ENCODE peak calls at places on chromosomes 1 and 21, in seven cellular contexts. Q, Z, C, R, G, D and M are unnamed samples.
A peak's percentile ranks its signal among the peaks of the same experiment; 100 is the strongest.

GRCh38 chr1:17170571-17170970 is 34.4 kb upstream of the PADI1 start:
- DNase-seq in Q (no peak), Z (no peak), C (no peak), R (no peak), D (no peak), G (no peak), M (no peak)

GRCh38 chr1:26724938-26725337 is 29.1 kb downstream of the ARID1A start:
- DNase-seq in R (no peak), Q (no peak), C (no peak), Z (no peak), G (no peak), D (no peak), M (no peak)

GRCh38 chr1:20426923-20427322 is 59.1 kb downstream of the CAMK2N1 start:
- DNase-seq in Z (no peak), C (no peak), D (peak; percentile 8), G (no peak), R (no peak), Q (no peak), M (no peak)

GRCh38 chr21:38460171-38460742 is 38.0 kb downstream of the ERG start:
- DNase-seq in G (no peak), Z (no peak), R (no peak), D (no peak), Q (no peak), C (no peak), M (no peak)

GRCh38 chr1:146029097-146029496 is 7.6 kb upstream of the HJV start:
- DNase-seq in G (no peak), Z (no peak), C (no peak), Q (no peak), R (no peak), D (no peak), M (no peak)

GRCh38 chr1:172818841-172819527 is 160.1 kb downstream of the FASLG start:
- DNase-seq in G (no peak), C (peak; percentile 99), R (no peak), Q (no peak), Z (no peak), D (no peak), M (no peak)

GRCh38 chr1:61278966-61279365 is 196.6 kb downstream of the NFIA start:
- DNase-seq in Z (no peak), C (no peak), Q (no peak), R (no peak), D (no peak), G (no peak), M (no peak)

GRCh38 chr1:214660900-214661299 is 57.9 kb downstream of the CENPF start:
- DNase-seq in Z (no peak), G (no peak), D (peak; percentile 6), R (no peak), Q (no peak), C (no peak), M (peak; percentile 84)

GRCh38 chr1:156423422-156424352 is 54.7 kb downstream of the RHBG start:
- DNase-seq in Q (no peak), C (no peak), R (no peak), G (no peak), Z (peak; percentile 60), D (no peak), M (no peak)

GRCh38 chr1:25095635-25096200 is 136.6 kb downstream of the SYF2 start:
- DNase-seq in Z (no peak), R (no peak), D (no peak), C (no peak), G (no peak), Q (no peak), M (no peak)

GRCh38 chr1:77682442-77683141 is at the start of gene ZZZ3:
- DNase-seq in R (peak; percentile 94), C (peak; percentile 91), G (peak; percentile 93), D (peak; percentile 91), Q (peak; percentile 94), Z (peak; percentile 82), M (peak; percentile 66)

GRCh38 chr21:43597052-43597451 is 62.2 kb downstream of the HSF2BP start:
- DNase-seq in G (no peak), Q (no peak), C (no peak), D (peak; percentile 69), R (no peak), Z (no peak), M (no peak)

GRCh38 chr1:159823401-159823800 is 3.3 kb upstream of the SLAMF8 start:
- DNase-seq in G (no peak), C (no peak), D (no peak), Z (no peak), Q (peak; percentile 25), R (no peak), M (no peak)
- TF ChIP-seq JUND in G (no peak), C (no peak), D (no peak), Z (no peak), Q (no peak), R (no peak), M (no peak)

GRCh38 chr1:41719128-41719527 is 199.6 kb downstream of the HIVEP3 start:
- DNase-seq in Q (no peak), G (no peak), D (no peak), R (no peak), Z (no peak), C (no peak), M (no peak)

GRCh38 chr1:41719590-41719989 is 199.1 kb downstream of the HIVEP3 start:
- DNase-seq in G (no peak), Q (no peak), R (no peak), Z (no peak), C (no peak), D (no peak), M (no peak)

GRCh38 chr1:41716188-41717130 is 202.3 kb downstream of the HIVEP3 start:
- DNase-seq in D (no peak), C (no peak), Z (peak; percentile 42), R (no peak), Q (no peak), G (no peak), M (no peak)

GRCh38 chr1:41721039-41721438 is 197.7 kb downstream of the HIVEP3 start:
- DNase-seq in G (no peak), D (no peak), Z (no peak), R (no peak), Q (no peak), C (no peak), M (no peak)

GRCh38 chr1:41718444-41719028 is 200.2 kb downstream of the HIVEP3 start:
- DNase-seq in R (no peak), Q (no peak), G (no peak), C (no peak), D (no peak), Z (no peak), M (no peak)
- TF ChIP-seq JUND in R (no peak), Q (no peak), G (no peak), C (no peak), D (no peak), Z (no peak), M (no peak)

GRCh38 chr1:169184812-169185211 is 78.3 kb downstream of the ATP1B1 start:
- DNase-seq in R (no peak), Z (no peak), Q (no peak), G (no peak), C (no peak), D (no peak), M (no peak)
- TF ChIP-seq JUND in R (no peak), Z (no peak), Q (no peak), G (no peak), C (no peak), D (no peak), M (no peak)

DNA sequence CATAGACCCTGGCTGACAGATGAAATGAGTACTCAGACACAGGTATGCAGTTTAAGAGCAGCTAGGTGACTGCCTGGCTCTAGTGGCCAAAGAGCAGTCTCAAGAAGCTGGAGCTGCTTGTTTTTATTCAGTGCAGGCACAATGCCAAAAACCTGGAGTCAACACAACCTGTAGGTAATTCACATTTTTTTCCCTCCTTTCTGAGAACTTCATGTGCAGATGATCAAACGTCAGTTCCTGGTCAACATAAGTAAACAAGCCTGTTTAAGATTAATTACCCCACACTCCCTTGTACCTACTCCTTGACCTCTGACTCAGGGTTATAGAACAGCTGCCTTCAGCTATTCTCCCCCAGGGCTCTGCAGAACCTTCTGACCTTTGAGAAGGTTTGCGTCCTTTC is 17.3 kb upstream of the ACADM start:
- DNase-seq in Z (no peak), G (no peak), D (peak; percentile 8), R (no peak), Q (no peak), C (no peak), M (peak; percentile 64)
- TF ChIP-seq JUND in Z (peak; percentile 46), G (no peak), D (no peak), R (no peak), Q (no peak), C (no peak), M (no peak)